ENCODE peak calls at places on chromosomes 3 and 15, in nine cellular contexts. Q is SJSA1, V is fibroblast of lung, Y is aorta, B is right atrium auricular region, X is GM23338, P is brain microvascular endothelial cell, J is coronary artery, T is tibial artery. I is an unnamed sample.

GRCh38 chr3:185654758-185655145 is 68.7 kb downstream of the SENP2 start:
- DNase-seq in Q (peak; percentile 18), V (no peak), Y (no peak), B (no peak), X (no peak), P (no peak), J (no peak), T (no peak), I (no peak)

GRCh38 chr15:82832601-82833209 is 23.3 kb downstream of the WHAMM start:
- DNase-seq in Q (peak; percentile 60), V (peak; percentile 87), Y (no peak), B (peak; percentile 40), X (no peak), P (peak; percentile 70), J (no peak), T (no peak), I (no peak)

GRCh38 chr15:88701561-88702095 is 62.8 kb downstream of the ISG20 start:
- DNase-seq in Q (no peak), V (no peak), Y (no peak), B (no peak), X (peak; percentile 69), P (no peak), J (no peak), T (peak; percentile 23), I (no peak)

GRCh38 chr15:82093774-82094211 is 48.0 kb upstream of the MEX3B start:
- DNase-seq in Q (peak; percentile 92), V (peak; percentile 94), Y (no peak), B (no peak), X (no peak), P (peak; percentile 99), J (no peak), T (no peak), I (no peak)

GRCh38 chr3:23115171-23115877 is 87.8 kb upstream of the UBE2E2 start:
- DNase-seq in Q (no peak), V (peak; percentile 6), Y (no peak), B (no peak), X (no peak), P (no peak), J (no peak), T (no peak), I (no peak)

GRCh38 chr15:23565395-23566069 is at the start of gene MKRN3:
- DNase-seq in Q (no peak), V (peak; percentile 58), Y (no peak), B (no peak), X (no peak), P (no peak), J (no peak), T (no peak), I (peak; percentile 70)

GRCh38 chr15:32855942-32856341 is 138.1 kb downstream of the GREM1 start:
- DNase-seq in Q (peak; percentile 82), V (peak; percentile 99), Y (no peak), B (no peak), X (peak; percentile 44), P (peak; percentile 98), J (no peak), T (no peak), I (no peak)

GRCh38 chr3:190108789-190109188 is 11.9 kb downstream of the P3H2 start:
- DNase-seq in Q (no peak), V (no peak), Y (no peak), B (no peak), X (no peak), P (no peak), J (no peak), T (no peak), I (no peak)

GRCh38 chr3:107206945-107207344 is 170.3 kb upstream of the CCDC54 start:
- DNase-seq in Q (no peak), V (no peak), Y (no peak), B (no peak), X (no peak), P (no peak), J (no peak), T (no peak), I (peak; percentile 61)

GRCh38 chr3:165653130-165653778 is 184.0 kb downstream of the BCHE start:
- DNase-seq in Q (no peak), V (no peak), Y (no peak), B (no peak), X (no peak), P (no peak), J (no peak), T (no peak), I (no peak)

GRCh38 chr15:100765458-100766224 is 114.0 kb upstream of the ALDH1A3 start:
- DNase-seq in Q (peak; percentile 27), V (no peak), Y (peak; percentile 60), B (peak; percentile 51), X (no peak), P (no peak), J (peak; percentile 61), T (peak; percentile 62), I (peak; percentile 25)

GRCh38 chr3:56468184-56469106 is at the start of gene ERC2:
- DNase-seq in Q (peak; percentile 45), V (peak; percentile 3), Y (no peak), B (no peak), X (peak; percentile 96), P (no peak), J (no peak), T (no peak), I (peak; percentile 30)

GRCh38 chr3:123015596-123015995 is 12.0 kb downstream of the SEMA5B start:
- DNase-seq in Q (no peak), V (no peak), Y (no peak), B (no peak), X (peak; percentile 46), P (no peak), J (no peak), T (no peak), I (no peak)

GRCh38 chr3:55329849-55330248 is 157.3 kb downstream of the WNT5A start:
- DNase-seq in Q (no peak), V (peak; percentile 87), Y (no peak), B (no peak), X (no peak), P (peak; percentile 87), J (no peak), T (no peak), I (no peak)

GRCh38 chr3:72630614-72631344 is 217.5 kb downstream of the SHQ1 start:
- DNase-seq in Q (no peak), V (no peak), Y (no peak), B (no peak), X (no peak), P (no peak), J (no peak), T (no peak), I (no peak)

GRCh38 chr15:68385671-68386586 is 46.0 kb downstream of the ITGA11 start:
- DNase-seq in Q (peak; percentile 21), V (no peak), Y (peak; percentile 37), B (peak; percentile 42), X (no peak), P (no peak), J (peak; percentile 66), T (peak; percentile 55), I (no peak)

GRCh38 chr3:107846282-107846852 is 244.5 kb downstream of the CD47 start:
- DNase-seq in Q (no peak), V (peak; percentile 65), Y (peak; percentile 91), B (peak; percentile 77), X (peak; percentile 90), P (peak; percentile 58), J (no peak), T (peak; percentile 81), I (peak; percentile 64)

GRCh38 chr3:42688016-42688415 is 2.7 kb downstream of the KLHL40 start:
- DNase-seq in Q (no peak), V (no peak), Y (peak; percentile 73), B (no peak), X (no peak), P (no peak), J (no peak), T (peak; percentile 64), I (no peak)

GRCh38 chr3:24650839-24651238 is 156.2 kb upstream of the THRB start:
- DNase-seq in Q (no peak), V (no peak), Y (no peak), B (no peak), X (no peak), P (no peak), J (no peak), T (no peak), I (no peak)
- H3K27ac ChIP-seq in Q (no peak overlapping the region), V (no peak overlapping the region), Y (no peak overlapping the region), B (no peak overlapping the region), X (no peak overlapping the region), P (no peak overlapping the region), J (no peak overlapping the region), T (no peak overlapping the region), I (no peak overlapping the region)

DNA sequence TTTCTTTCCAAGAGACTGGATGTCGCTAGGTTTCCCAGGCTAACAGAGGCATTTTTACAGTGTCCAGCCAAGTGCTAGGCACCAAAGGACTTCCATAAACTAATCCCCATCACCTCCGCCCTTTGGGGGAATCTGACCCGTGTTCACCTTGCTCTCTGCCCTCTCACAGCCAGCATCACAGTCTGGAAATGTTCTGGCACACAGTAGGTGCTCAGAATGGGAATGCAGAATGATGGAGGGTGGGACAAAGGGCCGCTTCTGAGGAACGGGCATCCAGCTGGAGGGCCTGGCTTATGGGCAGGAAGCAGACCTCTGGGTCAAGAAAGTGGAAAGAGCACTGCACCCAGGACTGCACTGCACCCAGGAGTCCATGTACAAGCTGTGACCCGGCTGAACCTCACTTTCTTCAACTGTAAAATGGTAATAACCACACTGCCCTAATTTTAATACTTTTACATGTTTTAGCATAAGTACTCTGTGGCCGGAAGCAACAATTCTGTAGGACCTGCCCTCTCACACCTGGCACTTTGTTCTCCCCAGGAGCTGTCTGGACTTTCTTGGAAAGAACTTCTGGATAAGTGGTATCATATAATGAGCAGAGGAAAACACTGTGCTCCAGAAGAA is 901 bp upstream of the NMB start:
- DNase-seq in Q (no peak), V (no peak), Y (no peak), B (no peak), X (no peak), P (no peak), J (no peak), T (no peak), I (no peak)
- H3K4me3 ChIP-seq in Q (no peak overlapping the region), V (no peak overlapping the region), Y (no peak overlapping the region), B (peak overlapping the region; percentile 73), X (peak overlapping the region; percentile 82), P (peak overlapping the region; percentile 59), J (peak overlapping the region; percentile 89), T (peak overlapping the region; percentile 82), I (peak overlapping the region; percentile 73)

DNA sequence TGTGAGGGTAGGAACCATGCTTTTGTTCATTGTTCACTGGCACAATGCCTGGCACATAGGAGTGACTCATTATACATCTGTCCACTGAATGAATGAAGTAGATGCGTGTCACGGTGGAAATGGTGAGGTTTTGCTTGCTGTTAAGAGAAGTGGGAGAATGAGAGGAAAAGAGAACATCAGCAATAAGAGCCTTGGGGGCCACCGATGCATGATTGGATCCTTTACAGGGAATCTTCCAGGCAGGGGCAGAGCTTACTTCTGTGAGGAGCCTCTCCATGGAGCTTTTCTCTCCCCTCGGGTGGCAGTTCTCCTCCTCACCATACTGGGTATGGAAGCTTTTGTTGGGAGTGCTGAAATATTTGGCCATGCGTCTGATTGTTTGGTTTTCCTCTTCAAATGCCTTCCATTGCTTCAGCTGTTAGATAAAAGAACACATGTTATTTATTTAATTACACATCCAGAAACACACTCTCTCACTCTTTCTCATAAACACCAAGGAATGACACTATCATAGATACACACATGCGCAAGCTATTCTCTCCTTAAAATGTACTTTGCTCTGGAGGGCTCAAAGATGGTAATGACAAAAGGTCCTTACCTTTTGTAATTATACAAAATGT is 78.9 kb upstream of the GSK3B start:
- DNase-seq in Q (no peak), V (no peak), Y (no peak), B (peak; percentile 38), X (no peak), P (no peak), J (no peak), T (no peak), I (no peak)
- H3K27ac ChIP-seq in Q (peak overlapping the region; percentile 26), V (no peak overlapping the region), Y (no peak overlapping the region), B (no peak overlapping the region), X (no peak overlapping the region), P (no peak overlapping the region), J (no peak overlapping the region), T (no peak overlapping the region), I (no peak overlapping the region)

GRCh38 chr3:49868951-49869454 is 703 bp downstream of the CAMKV start:
- DNase-seq in Q (no peak), V (no peak), Y (no peak), B (no peak), X (peak; percentile 80), P (no peak), J (no peak), T (no peak), I (no peak)
- H3K4me3 ChIP-seq in Q (no peak overlapping the region), V (no peak overlapping the region), Y (no peak overlapping the region), B (peak overlapping the region; percentile 43), X (peak overlapping the region; percentile 83), P (no peak overlapping the region), J (peak overlapping the region; percentile 58), T (peak overlapping the region; percentile 46), I (peak overlapping the region; percentile 55)

I was measured in psoas muscle.